ENCODE peak calls at places on chromosome 21, in five cellular contexts. W, L, E, R and M are unnamed samples.

GRCh38 chr21:37916795-37917142 is 512 bp upstream of the KCNJ6 start:
- DNase-seq in W (no peak), L (no peak), E (no peak), R (no peak), M (no peak)

GRCh38 chr21:29499734-29500343 is 201.1 kb downstream of the BACH1 start:
- DNase-seq in W (peak; percentile 33), L (no peak), E (peak; percentile 62), R (no peak), M (peak; percentile 39)

GRCh38 chr21:40531421-40531820 is 315.5 kb downstream of the DSCAM start:
- DNase-seq in W (no peak), L (no peak), E (no peak), R (no peak), M (no peak)

GRCh38 chr21:44300262-44300959 is 558 bp downstream of the PFKL start:
- DNase-seq in W (peak; percentile 41), L (peak; percentile 90), E (peak; percentile 72), R (peak; percentile 77), M (peak; percentile 19)

GRCh38 chr21:45544449-45545235 is 2.4 kb upstream of the SLC19A1 start:
- DNase-seq in W (no peak), L (peak; percentile 30), E (no peak), R (peak; percentile 2), M (no peak)

GRCh38 chr21:36150192-36150711 is 6.4 kb upstream of the DOP1B start:
- DNase-seq in W (peak; percentile 48), L (no peak), E (peak; percentile 94), R (no peak), M (peak; percentile 99)

GRCh38 chr21:37878946-37879660 is 37.2 kb downstream of the KCNJ6 start:
- DNase-seq in W (peak; percentile 51), L (no peak), E (no peak), R (no peak), M (no peak)

GRCh38 chr21:44083631-44084291 is 23.4 kb upstream of the PWP2 start:
- DNase-seq in W (no peak), L (no peak), E (no peak), R (peak; percentile 71), M (no peak)

GRCh38 chr21:41319273-41319672 is 2.7 kb downstream of the FAM3B start:
- DNase-seq in W (no peak), L (no peak), E (no peak), R (no peak), M (no peak)

GRCh38 chr21:44994016-44994365 is 54.2 kb downstream of the SLX9 start:
- DNase-seq in W (no peak), L (peak; percentile 74), E (no peak), R (no peak), M (no peak)

GRCh38 chr21:44324854-44325107 is 14.4 kb downstream of the CFAP410 start:
- DNase-seq in W (no peak), L (no peak), E (no peak), R (no peak), M (no peak)

GRCh38 chr21:44434936-44435635 is 20.2 kb upstream of the LRRC3 start:
- DNase-seq in W (no peak), L (peak; percentile 17), E (no peak), R (peak; percentile 0), M (no peak)

GRCh38 chr21:33988237-33988835 is 72.7 kb upstream of the ATP5PO start:
- DNase-seq in W (no peak), L (no peak), E (no peak), R (no peak), M (no peak)

GRCh38 chr21:36700295-36700960 is 1.5 kb downstream of the SIM2 start:
- DNase-seq in W (no peak), L (no peak), E (no peak), R (peak; percentile 8), M (no peak)